ENCODE peak calls at places on chromosomes 1 and 21, in ten cellular contexts. D is CD8-positive, alpha-beta memory T cell; G is stimulated activated CD8-positive, alpha-beta memory T cell treated with anti-CD3 and anti-CD28 coated beads, Interleukin-7, amount 100 ng/mL, for 4 hours; R is stimulated activated CD4-positive, alpha-beta T cell treated with anti-CD3 and anti-CD28 coated beads, Interleukin-12 subunit alpha, Interleukin-12 subunit beta, amount 100 ng/mL, for 4 hours; J is brain microvascular endothelial cell; M is GDM1; K is cerebellum; W is GM12864; E is activated CD8-positive, alpha-beta memory T cell treated with anti-CD3 and anti-CD28 coated beads for 1 hour; F is kidney tubule cell. T is an unnamed sample.
A peak's percentile ranks its signal among the peaks of the same experiment; 100 is the strongest.

GRCh38 chr1:201539561-201540404 is 856 bp downstream of the NAV1 start:
- DNase-seq in D (no peak), G (no peak), R (no peak), J (peak; percentile 59), M (no peak), K (no peak), W (no peak), E (no peak), F (peak; percentile 54), T (peak; percentile 58)

GRCh38 chr1:31423418-31423947 is 10.5 kb downstream of the SERINC2 start:
- DNase-seq in D (no peak), G (no peak), R (no peak), J (no peak), M (no peak), K (no peak), W (peak; percentile 69), E (no peak), F (peak; percentile 63), T (no peak)

GRCh38 chr1:185144233-185144632 is 12.5 kb downstream of the TRMT1L start:
- DNase-seq in D (no peak), G (no peak), R (no peak), J (no peak), M (no peak), K (no peak), W (no peak), E (no peak), F (peak; percentile 13), T (no peak)

GRCh38 chr1:21568006-21568746 is 59.0 kb downstream of the ALPL start:
- DNase-seq in D (no peak), G (no peak), R (no peak), J (no peak), M (no peak), K (peak; percentile 32), W (no peak), E (no peak), F (peak; percentile 37), T (no peak)

GRCh38 chr1:234230414-234230862 is 142.8 kb upstream of the COA6 start:
- DNase-seq in D (peak; percentile 22), G (no peak), R (no peak), J (no peak), M (no peak), K (no peak), W (no peak), E (no peak), F (no peak), T (no peak)

GRCh38 chr1:187691439-187691838 is 862.7 kb downstream of the PLA2G4A start:
- DNase-seq in D (no peak), G (no peak), R (no peak), J (peak; percentile 67), M (no peak), K (no peak), W (no peak), E (no peak), F (peak; percentile 85), T (no peak)

GRCh38 chr1:44907909-44908308 is 64.9 kb upstream of the PTCH2 start:
- DNase-seq in D (no peak), G (no peak), R (no peak), J (no peak), M (no peak), K (no peak), W (no peak), E (no peak), F (no peak), T (no peak)

GRCh38 chr1:24118410-24119242 is 6.7 kb upstream of the MYOM3 start:
- DNase-seq in D (no peak), G (no peak), R (no peak), J (no peak), M (no peak), K (no peak), W (no peak), E (no peak), F (peak; percentile 35), T (no peak)

GRCh38 chr21:45424854-45425795 is 20.2 kb downstream of the COL18A1 start:
- DNase-seq in D (no peak), G (no peak), R (no peak), J (no peak), M (no peak), K (no peak), W (no peak), E (no peak), F (no peak), T (no peak)

GRCh38 chr1:206021796-206022365 is 1.8 kb downstream of the CTSE start:
- DNase-seq in D (no peak), G (no peak), R (no peak), J (peak; percentile 34), M (no peak), K (no peak), W (no peak), E (no peak), F (peak; percentile 81), T (no peak)

GRCh38 chr21:42855143-42855936 is 24.0 kb downstream of the WDR4 start:
- DNase-seq in D (no peak), G (no peak), R (no peak), J (no peak), M (no peak), K (no peak), W (no peak), E (no peak), F (no peak), T (no peak)

GRCh38 chr1:44170281-44170823 is 28.9 kb upstream of the KLF18 start:
- DNase-seq in D (no peak), G (no peak), R (no peak), J (no peak), M (no peak), K (no peak), W (no peak), E (no peak), F (no peak), T (no peak)

GRCh38 chr1:199855580-199855979 is 171.9 kb upstream of the NR5A2 start:
- DNase-seq in D (no peak), G (no peak), R (no peak), J (peak; percentile 53), M (no peak), K (no peak), W (no peak), E (no peak), F (peak; percentile 86), T (no peak)

GRCh38 chr1:108079550-108079949 is 114.6 kb upstream of the VAV3 start:
- DNase-seq in D (peak; percentile 41), G (no peak), R (peak; percentile 27), J (no peak), M (peak; percentile 82), K (no peak), W (no peak), E (peak; percentile 11), F (no peak), T (peak; percentile 13)

GRCh38 chr1:30039354-30040080 is 683.9 kb downstream of the MATN1 start:
- DNase-seq in D (no peak), G (no peak), R (no peak), J (no peak), M (no peak), K (no peak), W (no peak), E (no peak), F (no peak), T (no peak)

GRCh38 chr1:119784127-119784781 is 15.5 kb upstream of the HMGCS2 start:
- DNase-seq in D (no peak), G (no peak), R (no peak), J (no peak), M (no peak), K (no peak), W (no peak), E (no peak), F (no peak), T (no peak)

GRCh38 chr1:100034465-100034864 is 64.7 kb downstream of the SLC35A3 start:
- DNase-seq in D (no peak), G (no peak), R (no peak), J (no peak), M (peak; percentile 5), K (peak; percentile 7), W (no peak), E (no peak), F (no peak), T (no peak)

GRCh38 chr21:19731251-19731650 is 1267.0 kb upstream of the NCAM2 start:
- DNase-seq in D (no peak), G (no peak), R (no peak), J (no peak), M (no peak), K (no peak), W (no peak), E (no peak), F (no peak), T (no peak)

GRCh38 chr1:216433175-216433574 is 9.9 kb upstream of the USH2A start:
- DNase-seq in D (no peak), G (no peak), R (no peak), J (no peak), M (no peak), K (no peak), W (no peak), E (no peak), F (no peak), T (no peak)

GRCh38 chr1:10730985-10731384 is 65.5 kb downstream of the CASZ1 start:
- DNase-seq in D (no peak), G (no peak), R (no peak), J (peak; percentile 67), M (no peak), K (no peak), W (no peak), E (no peak), F (peak; percentile 92), T (no peak)

T was measured in WTC11.